ENCODE peak calls at places on chromosomes 4 and X, in seven cellular contexts. P is neural progenitor cell, C is testis, U is osteoblast, I is fibroblast of lung, M is cardiac muscle cell, E is aorta. F is an unnamed sample.

GRCh38 chrX:107626916-107627315 is 1.4 kb upstream of the PRPS1 start:
- DNase-seq in I (no peak), C (no peak), U (no peak), P (no peak), E (no peak), M (no peak), F (no peak)

GRCh38 chr4:5054532-5054931 is 3.3 kb downstream of the STK32B start:
- DNase-seq in P (no peak), M (no peak), E (no peak), U (no peak), C (no peak), I (no peak), F (no peak)

GRCh38 chr4:98963538-98964433 is 31.7 kb upstream of the METAP1 start:
- DNase-seq in C (no peak), E (no peak), P (no peak), M (no peak), U (peak; percentile 78), I (peak; percentile 2), F (no peak)

GRCh38 chr4:138037716-138038115 is 204.4 kb downstream of the SLC7A11 start:
- DNase-seq in U (peak; percentile 42), C (no peak), I (peak; percentile 51), E (no peak), M (peak; percentile 54), P (no peak), F (no peak)

GRCh38 chr4:168825975-168826374 is 184.1 kb downstream of the CBR4 start:
- DNase-seq in I (peak; percentile 67), C (no peak), P (no peak), E (no peak), M (no peak), U (peak; percentile 78), F (no peak)

GRCh38 chrX:109707322-109707721 is 25.7 kb downstream of the ACSL4 start:
- DNase-seq in U (no peak), E (no peak), I (no peak), P (no peak), C (no peak), M (no peak), F (no peak)

GRCh38 chr4:146310319-146311021 is 96.1 kb downstream of the REELD1 start:
- DNase-seq in M (no peak), E (no peak), C (no peak), P (no peak), I (peak; percentile 11), U (no peak), F (no peak)

GRCh38 chr4:182881928-182882327 is 35.3 kb downstream of the DCTD start:
- DNase-seq in I (peak; percentile 21), P (no peak), U (no peak), C (peak; percentile 67), E (no peak), M (no peak), F (no peak)

GRCh38 chrX:1477801-1478458 is 25.2 kb upstream of the ASMTL start:
- DNase-seq in E (no peak), C (no peak), U (no peak), P (no peak), I (no peak), M (no peak), F (no peak)

GRCh38 chr4:53997901-53998300 is 66.5 kb downstream of the CHIC2 start:
- DNase-seq in U (no peak), M (no peak), I (peak; percentile 69), P (no peak), E (no peak), C (no peak), F (no peak)

GRCh38 chr4:17561195-17561909 is 15.6 kb upstream of the LAP3 start:
- DNase-seq in U (peak; percentile 82), E (no peak), C (no peak), P (no peak), I (peak; percentile 69), M (peak; percentile 39), F (peak; percentile 58)

GRCh38 chrX:3449287-3449686 is 102.8 kb upstream of the MXRA5 start:
- DNase-seq in I (peak; percentile 12), C (no peak), P (no peak), E (no peak), M (peak; percentile 64), U (no peak), F (no peak)

GRCh38 chr4:15234101-15234500 is 193.7 kb upstream of the C1QTNF7 start:
- DNase-seq in E (no peak), P (no peak), I (peak; percentile 87), U (no peak), M (peak; percentile 64), C (no peak), F (peak; percentile 20)

GRCh38 chr4:37892641-37893040 is 1.8 kb downstream of the TBC1D1 start:
- DNase-seq in P (no peak), U (no peak), C (no peak), M (no peak), I (no peak), E (no peak), F (no peak)

GRCh38 chrX:120224388-120224787 is 26.2 kb upstream of the ZBTB33 start:
- DNase-seq in U (no peak), I (no peak), E (no peak), C (no peak), M (no peak), P (no peak), F (no peak)

GRCh38 chr4:139934786-139935330 is 219.1 kb downstream of the MAML3 start:
- DNase-seq in P (no peak), C (no peak), M (no peak), U (no peak), I (no peak), E (no peak), F (no peak)

GRCh38 chr4:76745264-76745663 is 152.7 kb downstream of the SOWAHB start:
- DNase-seq in U (no peak), P (no peak), M (peak; percentile 70), I (peak; percentile 35), E (no peak), C (no peak), F (no peak)

GRCh38 chr4:40369437-40370278 is 34.5 kb downstream of the CHRNA9 start:
- DNase-seq in M (no peak), U (no peak), I (no peak), C (no peak), E (no peak), P (no peak), F (no peak)

GRCh38 chr4:44651425-44651824 is at the start of gene YIPF7:
- DNase-seq in I (no peak), M (no peak), E (no peak), P (no peak), C (no peak), U (no peak), F (no peak)

GRCh38 chr4:8269535-8270417 is at the start of gene HTRA3:
- DNase-seq in E (peak; percentile 72), I (peak; percentile 49), C (peak; percentile 43), M (peak; percentile 86), U (peak; percentile 93), P (peak; percentile 76), F (no peak)

GRCh38 chr4:148648599-148648998 is 206.4 kb upstream of the NR3C2 start:
- DNase-seq in U (peak; percentile 1), C (no peak), P (no peak), I (no peak), M (no peak), E (no peak), F (no peak)

GRCh38 chr4:148654131-148654530 is 211.9 kb upstream of the NR3C2 start:
- DNase-seq in U (no peak), M (no peak), I (no peak), C (no peak), P (no peak), E (no peak), F (no peak)

GRCh38 chr4:148651991-148652390 is 209.8 kb upstream of the NR3C2 start:
- DNase-seq in I (peak; percentile 3), E (no peak), M (no peak), U (no peak), P (peak; percentile 3), C (no peak), F (no peak)

GRCh38 chr4:148653681-148654080 is 211.5 kb upstream of the NR3C2 start:
- DNase-seq in P (no peak), C (no peak), I (no peak), M (no peak), U (no peak), E (no peak), F (no peak)

DNA sequence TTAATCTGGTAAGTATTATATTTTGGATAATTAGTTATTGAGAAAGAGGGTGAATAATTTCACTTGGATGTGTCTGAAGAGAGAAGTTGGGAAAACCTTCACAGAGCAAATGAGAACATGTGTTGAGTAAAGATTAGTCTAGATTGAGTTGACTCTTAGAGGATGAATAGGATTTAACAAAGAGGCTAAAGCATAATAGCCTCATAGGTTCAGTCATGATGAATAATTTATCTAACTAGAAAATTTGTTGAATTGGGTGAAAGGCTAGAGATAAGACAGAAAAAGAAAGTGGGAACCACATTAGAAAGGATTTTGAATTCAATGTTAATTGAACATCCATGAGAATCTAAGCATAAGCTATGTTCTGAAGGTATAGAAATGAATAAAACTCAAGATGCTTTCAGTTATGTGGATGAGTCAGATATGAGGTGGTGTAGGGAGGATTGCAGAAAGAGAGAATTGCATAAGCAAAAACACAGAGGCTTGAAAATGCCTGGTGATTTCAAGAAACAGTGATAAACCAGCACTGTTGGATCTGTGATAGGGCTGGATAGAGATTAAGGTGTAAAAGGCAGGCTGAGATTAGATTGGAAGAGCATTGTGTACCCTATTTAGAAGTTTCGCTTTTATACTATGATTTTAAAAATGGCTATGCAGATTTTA is 207.6 kb upstream of the NR3C2 start:
- DNase-seq in U (no peak), E (no peak), M (peak; percentile 0), I (peak; percentile 14), C (no peak), P (no peak), F (no peak)
- H3K9me3 ChIP-seq in U (no peaks in the 10 kb centered on the region), E (no peaks in the 10 kb centered on the region), M (no peaks in the 10 kb centered on the region), I (no peaks in the 10 kb centered on the region), C (no peaks in the 10 kb centered on the region), P (no peaks in the 10 kb centered on the region), F (no peaks in the 10 kb centered on the region)

DNA sequence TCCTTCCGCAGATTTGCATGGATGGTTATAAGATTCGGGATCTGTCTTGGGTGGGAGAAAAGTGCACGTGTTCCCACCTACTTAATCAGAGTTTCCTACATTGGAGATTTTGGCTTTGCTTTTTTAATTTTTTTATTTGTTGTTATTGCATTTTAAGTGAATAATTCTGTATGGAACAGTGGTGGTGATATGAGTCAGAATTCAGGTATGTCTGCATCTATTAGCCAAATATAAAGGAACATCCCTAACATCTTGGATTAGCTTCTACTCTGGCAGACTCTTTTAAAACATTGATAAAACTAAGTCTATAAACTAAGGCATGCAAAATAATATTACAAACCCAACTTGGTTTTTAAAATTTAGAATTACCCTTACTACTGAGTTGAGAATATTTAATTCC is 659.8 kb upstream of the EPHA5 start:
- DNase-seq in E (no peak), P (no peak), I (peak; percentile 57), U (no peak), C (no peak), M (no peak), F (no peak)
- H3K4me3 ChIP-seq in E (no peak overlapping the region), P (no peak overlapping the region), I (no peak overlapping the region), U (no peak overlapping the region), C (no peak overlapping the region), M (no peak overlapping the region), F (no peak overlapping the region)

GRCh38 chr4:374298-375160 is 36.9 kb downstream of the ZNF141 start:
- DNase-seq in I (no peak), U (no peak), M (no peak), C (no peak), P (no peak), E (no peak), F (no peak)

GRCh38 chr4:373062-373839 is 35.6 kb downstream of the ZNF141 start:
- DNase-seq in P (no peak), E (no peak), C (no peak), M (no peak), U (no peak), I (no peak), F (no peak)
- H3K9me3 ChIP-seq in P (peaks cover 88% of the 10 kb centered on the region), E (peaks cover 18% of the 10 kb centered on the region), C (no peaks in the 10 kb centered on the region), M (peaks cover 25% of the 10 kb centered on the region), U (peaks cover 58% of the 10 kb centered on the region), I (peaks cover 5% of the 10 kb centered on the region), F (peaks cover 35% of the 10 kb centered on the region)

GRCh38 chrX:10173331-10173900 is 16.6 kb downstream of the CLCN4 start:
- DNase-seq in C (peak; percentile 85), I (peak; percentile 95), E (peak; percentile 69), M (peak; percentile 93), U (peak; percentile 96), P (peak; percentile 73), F (peak; percentile 28)
- H3K4me3 ChIP-seq in C (no peak overlapping the region), I (no peak overlapping the region), E (no peak overlapping the region), M (no peak overlapping the region), U (peak overlapping the region; percentile 50), P (no peak overlapping the region), F (no peak overlapping the region)